ENCODE peak calls at places on chromosomes 2 and 18, in five cellular contexts. One of them, this sample, is unnamed.

GRCh38 chr2:72892506-72893173 is 5.4 kb downstream of the SPR start:
- DNase-seq in ovary: peak; percentile 45
- DNase-seq in progenitor cell of endocrine pancreas: no peak
- DNase-seq in glutamatergic neuron: peak; percentile 80
- DNase-seq in heart left ventricle: peak; percentile 58
- DNase-seq in this sample: peak; percentile 73

GRCh38 chr18:13614701-13615288 is 111.6 kb downstream of the FAM210A start:
- DNase-seq in heart left ventricle: peak; percentile 52
- DNase-seq in progenitor cell of endocrine pancreas: no peak
- DNase-seq in glutamatergic neuron: no peak
- DNase-seq in ovary: no peak
- DNase-seq in this sample: no peak

GRCh38 chr2:197641666-197642065 is 33.7 kb downstream of the RFTN2 start:
- DNase-seq in heart left ventricle: no peak
- DNase-seq in glutamatergic neuron: no peak
- DNase-seq in progenitor cell of endocrine pancreas: no peak
- DNase-seq in ovary: no peak
- DNase-seq in this sample: no peak

GRCh38 chr18:75070625-75071483 is 138.1 kb downstream of the PTGR3 start:
- DNase-seq in glutamatergic neuron: no peak
- DNase-seq in heart left ventricle: peak; percentile 53
- DNase-seq in ovary: no peak
- DNase-seq in progenitor cell of endocrine pancreas: no peak
- DNase-seq in this sample: peak; percentile 40

GRCh38 chr18:51734576-51734975 is 537.1 kb upstream of the MEX3C start:
- DNase-seq in progenitor cell of endocrine pancreas: no peak
- DNase-seq in glutamatergic neuron: no peak
- DNase-seq in ovary: no peak
- DNase-seq in heart left ventricle: no peak
- DNase-seq in this sample: no peak

GRCh38 chr2:238938460-238939055 is 90.7 kb downstream of the TWIST2 start:
- DNase-seq in glutamatergic neuron: no peak
- DNase-seq in ovary: peak; percentile 97
- DNase-seq in heart left ventricle: peak; percentile 77
- DNase-seq in progenitor cell of endocrine pancreas: no peak
- DNase-seq in this sample: peak; percentile 1

GRCh38 chr2:203751886-203752285 is 45.4 kb downstream of the CD28 start:
- DNase-seq in glutamatergic neuron: no peak
- DNase-seq in heart left ventricle: no peak
- DNase-seq in progenitor cell of endocrine pancreas: no peak
- DNase-seq in ovary: no peak
- DNase-seq in this sample: no peak

GRCh38 chr2:231334179-231334930 is 61.2 kb upstream of the B3GNT7 start:
- DNase-seq in glutamatergic neuron: no peak
- DNase-seq in progenitor cell of endocrine pancreas: no peak
- DNase-seq in ovary: no peak
- DNase-seq in heart left ventricle: peak; percentile 13
- DNase-seq in this sample: no peak

GRCh38 chr2:210054696-210055095 is 52.3 kb downstream of the RPE start:
- DNase-seq in heart left ventricle: no peak
- DNase-seq in progenitor cell of endocrine pancreas: no peak
- DNase-seq in glutamatergic neuron: no peak
- DNase-seq in ovary: no peak
- DNase-seq in this sample: no peak

GRCh38 chr2:115165529-115166109 is 723.2 kb downstream of the DPP10 start:
- DNase-seq in progenitor cell of endocrine pancreas: no peak
- DNase-seq in glutamatergic neuron: no peak
- DNase-seq in heart left ventricle: no peak
- DNase-seq in ovary: no peak
- DNase-seq in this sample: peak; percentile 26
- TF ChIP-seq CTCF in progenitor cell of endocrine pancreas: peak; percentile 82
- TF ChIP-seq CTCF in glutamatergic neuron: peak; percentile 77
- TF ChIP-seq CTCF in heart left ventricle: peak; percentile 35
- TF ChIP-seq CTCF in ovary: no peak
- TF ChIP-seq CTCF in this sample: peak; percentile 71

GRCh38 chr2:86622878-86623548 is 652 bp downstream of the RNF103 start:
- DNase-seq in ovary: peak; percentile 44
- DNase-seq in glutamatergic neuron: peak; percentile 64
- DNase-seq in heart left ventricle: peak; percentile 74
- DNase-seq in progenitor cell of endocrine pancreas: peak; percentile 35
- DNase-seq in this sample: peak; percentile 66

GRCh38 chr2:86625096-86625495 is 1.4 kb upstream of the RNF103 start:
- DNase-seq in progenitor cell of endocrine pancreas: no peak
- DNase-seq in heart left ventricle: no peak
- DNase-seq in glutamatergic neuron: no peak
- DNase-seq in ovary: no peak
- DNase-seq in this sample: no peak

GRCh38 chr2:86622409-86622877 is 1.2 kb downstream of the RNF103 start:
- DNase-seq in glutamatergic neuron: peak; percentile 27
- DNase-seq in heart left ventricle: peak; percentile 31
- DNase-seq in ovary: peak; percentile 31
- DNase-seq in progenitor cell of endocrine pancreas: no peak
- DNase-seq in this sample: peak; percentile 31

GRCh38 chr2:86621290-86621943 is 2.2 kb downstream of the RNF103 start:
- DNase-seq in heart left ventricle: no peak
- DNase-seq in glutamatergic neuron: no peak
- DNase-seq in ovary: no peak
- DNase-seq in progenitor cell of endocrine pancreas: no peak
- DNase-seq in this sample: no peak

DNA sequence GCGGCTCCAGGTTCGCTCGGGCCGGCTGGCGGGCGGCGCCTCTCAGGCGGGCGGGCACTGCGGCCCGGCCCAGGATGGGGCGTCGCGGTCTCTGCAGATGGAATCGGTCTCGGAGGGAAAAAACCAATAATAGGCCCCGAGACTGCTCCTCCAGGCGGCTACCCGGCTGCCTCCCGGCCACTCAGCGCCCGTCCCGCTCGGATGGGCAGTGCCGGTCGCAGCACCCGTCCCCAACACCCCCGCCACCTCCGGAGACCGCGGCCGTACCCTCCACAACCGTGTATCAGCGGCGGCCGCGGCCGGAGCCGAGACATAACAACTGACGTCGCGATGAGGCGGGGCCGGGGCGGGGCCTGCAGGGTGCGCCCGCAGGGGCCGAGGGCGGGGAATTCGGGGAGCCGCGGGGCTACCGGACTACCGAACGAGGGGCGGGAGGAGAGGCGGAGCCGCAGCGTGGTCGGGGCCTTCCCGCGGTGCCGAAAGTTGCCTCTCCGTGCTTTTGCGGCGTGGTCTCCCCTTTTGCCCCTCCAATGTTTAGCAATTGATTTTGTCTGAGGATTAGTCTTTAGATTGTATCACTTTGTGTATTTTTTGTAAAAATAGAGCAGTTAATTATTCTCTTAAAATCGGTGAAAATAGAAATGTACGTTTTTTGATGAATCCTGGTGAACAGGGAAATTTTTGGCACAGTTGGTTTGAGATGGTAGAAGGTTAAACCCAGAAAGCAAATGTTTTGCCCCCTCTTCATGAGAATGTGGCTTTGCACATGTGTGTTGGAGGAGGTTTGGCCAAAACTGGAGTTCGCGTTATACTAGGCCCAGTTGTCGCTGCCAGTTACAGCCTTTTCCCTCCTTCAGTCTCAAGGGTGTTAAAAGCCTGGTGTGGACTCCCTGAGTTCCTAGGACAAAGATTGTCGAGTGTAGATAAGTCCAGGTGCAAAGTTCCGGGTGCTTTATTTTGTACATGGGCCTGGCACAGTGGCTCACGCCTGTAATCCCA is at the start of gene RNF103:
- DNase-seq in progenitor cell of endocrine pancreas: peak; percentile 90
- DNase-seq in glutamatergic neuron: peak; percentile 95
- DNase-seq in heart left ventricle: peak; percentile 98
- DNase-seq in ovary: peak; percentile 97
- DNase-seq in this sample: peak; percentile 94
- TF ChIP-seq CTCF in progenitor cell of endocrine pancreas: no peak
- TF ChIP-seq CTCF in glutamatergic neuron: no peak
- TF ChIP-seq CTCF in heart left ventricle: no peak
- TF ChIP-seq CTCF in ovary: no peak
- TF ChIP-seq CTCF in this sample: no peak

GRCh38 chr2:162330881-162331280 is 12.4 kb upstream of the IFIH1 start:
- DNase-seq in progenitor cell of endocrine pancreas: no peak
- DNase-seq in ovary: no peak
- DNase-seq in glutamatergic neuron: no peak
- DNase-seq in heart left ventricle: no peak
- DNase-seq in this sample: no peak

GRCh38 chr2:162324953-162325352 is 6.5 kb upstream of the IFIH1 start:
- DNase-seq in heart left ventricle: no peak
- DNase-seq in progenitor cell of endocrine pancreas: no peak
- DNase-seq in glutamatergic neuron: no peak
- DNase-seq in ovary: no peak
- DNase-seq in this sample: no peak

GRCh38 chr2:162327806-162328205 is 9.3 kb upstream of the IFIH1 start:
- DNase-seq in progenitor cell of endocrine pancreas: no peak
- DNase-seq in glutamatergic neuron: no peak
- DNase-seq in ovary: no peak
- DNase-seq in heart left ventricle: no peak
- DNase-seq in this sample: no peak

GRCh38 chr2:162328424-162329157 is 10.1 kb upstream of the IFIH1 start:
- DNase-seq in heart left ventricle: no peak
- DNase-seq in progenitor cell of endocrine pancreas: no peak
- DNase-seq in ovary: no peak
- DNase-seq in glutamatergic neuron: no peak
- DNase-seq in this sample: no peak

DNA sequence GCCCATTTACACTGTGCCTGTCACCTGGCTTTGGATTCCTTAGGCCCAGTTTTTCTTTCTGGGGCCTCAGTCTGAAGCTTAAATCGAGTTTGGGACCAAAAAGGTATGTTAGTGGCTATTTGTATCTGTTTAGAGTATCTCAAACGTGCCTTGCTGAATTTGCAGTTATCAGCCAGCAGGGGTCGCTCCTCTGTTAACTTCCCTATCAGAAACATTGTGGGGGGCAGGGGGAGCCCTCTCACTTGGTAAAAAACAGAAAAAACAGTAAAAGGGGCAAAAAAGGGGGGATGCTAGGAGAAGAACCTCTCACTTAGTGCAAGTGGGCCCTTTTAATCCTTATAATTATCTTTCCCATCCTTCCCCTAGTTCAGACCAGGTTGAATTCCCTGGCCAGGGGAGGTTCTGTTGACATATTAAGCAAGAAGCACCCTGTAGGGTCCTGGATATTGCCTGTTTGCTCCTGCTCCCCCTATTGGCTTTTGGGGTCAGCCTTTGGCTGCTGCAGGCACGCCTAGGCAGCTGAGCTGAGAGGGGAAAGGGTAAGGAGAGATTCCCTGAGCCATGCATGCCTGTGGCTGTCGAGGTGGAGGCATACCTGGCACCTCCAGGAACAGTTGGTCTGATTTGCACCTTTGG is 8.8 kb upstream of the IFIH1 start:
- DNase-seq in glutamatergic neuron: no peak
- DNase-seq in progenitor cell of endocrine pancreas: no peak
- DNase-seq in ovary: no peak
- DNase-seq in heart left ventricle: no peak
- DNase-seq in this sample: no peak
- TF ChIP-seq CTCF in glutamatergic neuron: peak; percentile 72
- TF ChIP-seq CTCF in progenitor cell of endocrine pancreas: peak; percentile 45
- TF ChIP-seq CTCF in ovary: no peak
- TF ChIP-seq CTCF in heart left ventricle: peak; percentile 37
- TF ChIP-seq CTCF in this sample: peak; percentile 64

DNA sequence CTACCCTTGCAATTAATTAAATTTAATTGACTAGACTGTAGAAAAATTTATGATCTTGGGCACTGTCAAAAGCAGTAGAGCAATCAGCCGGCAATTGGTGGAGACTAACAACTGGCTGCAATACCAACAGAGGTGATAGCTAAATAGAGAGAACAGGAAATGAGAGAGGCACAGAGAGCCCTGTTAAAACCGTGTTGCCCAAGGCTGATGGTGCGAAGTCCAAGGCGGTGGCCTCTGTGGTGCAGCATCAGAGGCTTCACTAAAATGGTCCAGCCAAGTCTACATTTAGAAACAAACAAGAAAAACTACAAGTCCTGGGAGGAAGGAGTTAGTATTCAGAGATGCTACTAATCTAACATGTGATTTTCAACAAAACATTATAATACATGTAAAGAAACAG is 115.6 kb downstream of the NETO1 start:
- DNase-seq in heart left ventricle: no peak
- DNase-seq in ovary: no peak
- DNase-seq in progenitor cell of endocrine pancreas: no peak
- DNase-seq in glutamatergic neuron: no peak
- DNase-seq in this sample: no peak
- TF ChIP-seq CTCF in heart left ventricle: no peak
- TF ChIP-seq CTCF in ovary: no peak
- TF ChIP-seq CTCF in progenitor cell of endocrine pancreas: no peak
- TF ChIP-seq CTCF in glutamatergic neuron: no peak
- TF ChIP-seq CTCF in this sample: no peak

GRCh38 chr2:208490492-208490891 is 83.9 kb downstream of the PTH2R start:
- DNase-seq in ovary: no peak
- DNase-seq in heart left ventricle: no peak
- DNase-seq in glutamatergic neuron: no peak
- DNase-seq in progenitor cell of endocrine pancreas: no peak
- DNase-seq in this sample: no peak

GRCh38 chr2:208493186-208493585 is 86.6 kb downstream of the PTH2R start:
- DNase-seq in ovary: no peak
- DNase-seq in glutamatergic neuron: no peak
- DNase-seq in heart left ventricle: no peak
- DNase-seq in progenitor cell of endocrine pancreas: no peak
- DNase-seq in this sample: no peak

GRCh38 chr2:208491648-208492047 is 85.1 kb downstream of the PTH2R start:
- DNase-seq in heart left ventricle: no peak
- DNase-seq in glutamatergic neuron: no peak
- DNase-seq in ovary: no peak
- DNase-seq in progenitor cell of endocrine pancreas: no peak
- DNase-seq in this sample: no peak

GRCh38 chr2:208489687-208490086 is 83.1 kb downstream of the PTH2R start:
- DNase-seq in glutamatergic neuron: no peak
- DNase-seq in progenitor cell of endocrine pancreas: no peak
- DNase-seq in ovary: no peak
- DNase-seq in heart left ventricle: no peak
- DNase-seq in this sample: no peak

GRCh38 chr2:208488668-208489564 is 82.3 kb downstream of the PTH2R start:
- DNase-seq in heart left ventricle: no peak
- DNase-seq in ovary: no peak
- DNase-seq in progenitor cell of endocrine pancreas: no peak
- DNase-seq in glutamatergic neuron: no peak
- DNase-seq in this sample: no peak
- TF ChIP-seq CTCF in heart left ventricle: no peak
- TF ChIP-seq CTCF in ovary: no peak
- TF ChIP-seq CTCF in progenitor cell of endocrine pancreas: no peak
- TF ChIP-seq CTCF in glutamatergic neuron: no peak
- TF ChIP-seq CTCF in this sample: no peak

GRCh38 chr2:19687260-19687659 is 214.5 kb downstream of the TTC32 start:
- DNase-seq in progenitor cell of endocrine pancreas: no peak
- DNase-seq in ovary: no peak
- DNase-seq in heart left ventricle: no peak
- DNase-seq in glutamatergic neuron: no peak
- DNase-seq in this sample: no peak
- TF ChIP-seq CTCF in progenitor cell of endocrine pancreas: no peak
- TF ChIP-seq CTCF in ovary: no peak
- TF ChIP-seq CTCF in heart left ventricle: no peak
- TF ChIP-seq CTCF in glutamatergic neuron: no peak
- TF ChIP-seq CTCF in this sample: no peak

DNA sequence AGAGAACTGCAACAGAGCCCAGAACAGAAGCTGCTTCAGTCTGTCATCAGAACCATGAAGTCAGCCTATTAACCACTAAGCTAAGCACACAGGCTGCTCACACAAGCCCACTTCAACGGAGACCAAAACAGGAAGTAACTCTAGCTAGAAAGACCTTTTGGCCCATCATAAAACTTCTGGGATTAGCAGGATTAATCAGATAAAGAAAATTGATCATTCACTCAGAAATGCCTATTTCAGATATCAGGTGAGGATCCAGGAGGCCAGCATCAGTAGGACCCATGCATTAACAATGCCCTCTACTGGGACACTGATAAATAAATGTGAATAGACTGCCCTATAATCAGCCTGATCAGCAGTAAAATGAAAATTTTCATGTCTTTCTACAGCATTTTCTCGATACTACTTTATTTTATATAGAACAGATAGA is 101.4 kb downstream of the WDPCP start:
- DNase-seq in glutamatergic neuron: no peak
- DNase-seq in heart left ventricle: no peak
- DNase-seq in progenitor cell of endocrine pancreas: no peak
- DNase-seq in ovary: no peak
- DNase-seq in this sample: no peak
- TF ChIP-seq CTCF in glutamatergic neuron: no peak
- TF ChIP-seq CTCF in heart left ventricle: no peak
- TF ChIP-seq CTCF in progenitor cell of endocrine pancreas: no peak
- TF ChIP-seq CTCF in ovary: no peak
- TF ChIP-seq CTCF in this sample: no peak